ENCODE peak calls at places on chromosomes 2 and 18, in seven cellular contexts. X is NCI-H146, W is activated T-helper 1 cell treated with Interleukin-2 at 50 U/mL for 16 hours, D is germinal center, P is H54, C is AG04449, B is smooth muscle cell of the brain vasculature. Y is an unnamed sample.

GRCh38 chr2:212777020-212777491 is 238.5 kb upstream of the ERBB4 start:
- DNase-seq in X (peak; percentile 35), W (no peak), D (peak; percentile 6), P (no peak), C (no peak), B (peak; percentile 12), Y (no peak)

GRCh38 chr18:6543330-6543908 is 128.7 kb upstream of the L3MBTL4 start:
- DNase-seq in X (peak; percentile 29), W (no peak), D (peak; percentile 9), P (no peak), C (no peak), B (no peak), Y (no peak)

GRCh38 chr18:37330173-37330572 is 235.4 kb downstream of the CELF4 start:
- DNase-seq in X (no peak), W (no peak), D (no peak), P (no peak), C (no peak), B (no peak), Y (no peak)

GRCh38 chr2:156778916-156779315 is 342.7 kb downstream of the GPD2 start:
- DNase-seq in X (no peak), W (no peak), D (no peak), P (no peak), C (no peak), B (no peak), Y (no peak)

GRCh38 chr2:135230150-135230549 is 178.1 kb downstream of the RAB3GAP1 start:
- DNase-seq in X (no peak), W (no peak), D (no peak), P (no peak), C (no peak), B (no peak), Y (no peak)

GRCh38 chr2:5020451-5020850 is 671.7 kb upstream of the SOX11 start:
- DNase-seq in X (peak; percentile 77), W (no peak), D (no peak), P (no peak), C (no peak), B (no peak), Y (no peak)

GRCh38 chr18:52340466-52341378 is 725 bp downstream of the DCC start:
- DNase-seq in X (peak; percentile 48), W (no peak), D (no peak), P (no peak), C (no peak), B (no peak), Y (no peak)

GRCh38 chr2:43106767-43107527 is 119.5 kb downstream of the ZFP36L2 start:
- DNase-seq in X (no peak), W (no peak), D (peak; percentile 66), P (no peak), C (no peak), B (no peak), Y (no peak)

GRCh38 chr2:171522057-171522803 is at the start of gene CYBRD1:
- DNase-seq in X (peak; percentile 6), W (no peak), D (peak; percentile 18), P (peak; percentile 71), C (no peak), B (no peak), Y (no peak)

GRCh38 chr2:233426619-233427342 is 72.5 kb downstream of the DGKD start:
- DNase-seq in X (no peak), W (no peak), D (no peak), P (peak; percentile 58), C (peak; percentile 71), B (no peak), Y (no peak)

GRCh38 chr2:199223791-199224190 is 233.9 kb downstream of the SATB2 start:
- DNase-seq in X (no peak), W (no peak), D (no peak), P (no peak), C (no peak), B (no peak), Y (no peak)

GRCh38 chr2:56741601-56742102 is 557.9 kb downstream of the CCDC85A start:
- DNase-seq in X (no peak), W (no peak), D (no peak), P (peak; percentile 29), C (peak; percentile 86), B (peak; percentile 77), Y (no peak)

GRCh38 chr18:79926306-79926705 is 25.1 kb downstream of the SLC66A2 start:
- DNase-seq in X (no peak), W (no peak), D (no peak), P (no peak), C (no peak), B (no peak), Y (no peak)

GRCh38 chr2:64919261-64919660 is 69.9 kb upstream of the SLC1A4 start:
- DNase-seq in X (no peak), W (no peak), D (no peak), P (no peak), C (no peak), B (no peak), Y (no peak)

GRCh38 chr2:121316986-121317385 is 32.0 kb upstream of the TFCP2L1 start:
- DNase-seq in X (no peak), W (no peak), D (no peak), P (no peak), C (no peak), B (no peak), Y (no peak)

GRCh38 chr2:184598313-184599053 is at the start of gene ZNF804A:
- DNase-seq in X (peak; percentile 80), W (no peak), D (peak; percentile 85), P (peak; percentile 58), C (no peak), B (no peak), Y (no peak)

GRCh38 chr2:133569416-133569815 is 1.2 kb upstream of the NCKAP5 start:
- DNase-seq in X (no peak), W (no peak), D (no peak), P (no peak), C (no peak), B (no peak), Y (no peak)

GRCh38 chr2:15615310-15615920 is 23.7 kb downstream of the DDX1 start:
- DNase-seq in X (no peak), W (no peak), D (no peak), P (no peak), C (no peak), B (no peak), Y (no peak)

GRCh38 chr2:197137234-197137633 is 173.3 kb downstream of the ANKRD44 start:
- DNase-seq in X (no peak), W (no peak), D (no peak), P (no peak), C (no peak), B (no peak), Y (no peak)

GRCh38 chr2:47653909-47654789 is 128.8 kb upstream of the MSH6 start:
- DNase-seq in X (peak; percentile 87), W (no peak), D (no peak), P (no peak), C (no peak), B (no peak), Y (no peak)

GRCh38 chr2:196480653-196481322 is 158.7 kb upstream of the CCDC150 start:
- DNase-seq in X (no peak), W (no peak), D (no peak), P (no peak), C (no peak), B (no peak), Y (no peak)

GRCh38 chr2:191710411-191710900 is 32.5 kb downstream of the NABP1 start:
- DNase-seq in X (no peak), W (no peak), D (no peak), P (no peak), C (peak; percentile 33), B (peak; percentile 41), Y (no peak)

GRCh38 chr2:113795405-113795920 is 39.0 kb upstream of the SLC35F5 start:
- DNase-seq in X (no peak), W (no peak), D (no peak), P (no peak), C (no peak), B (no peak), Y (no peak)

GRCh38 chr2:235690082-235690808 is 196.4 kb downstream of the AGAP1 start:
- DNase-seq in X (no peak), W (no peak), D (no peak), P (no peak), C (no peak), B (no peak), Y (no peak)

GRCh38 chr2:99949530-99949929 is 192.9 kb downstream of the AFF3 start:
- DNase-seq in X (no peak), W (no peak), D (no peak), P (no peak), C (no peak), B (no peak), Y (no peak)

GRCh38 chr2:137837830-137838229 is 126.4 kb upstream of the HNMT start:
- DNase-seq in X (peak; percentile 42), W (no peak), D (no peak), P (no peak), C (no peak), B (peak; percentile 35), Y (no peak)

GRCh38 chr2:159069229-159069628 is 100.8 kb downstream of the TANC1 start:
- DNase-seq in X (no peak), W (no peak), D (no peak), P (no peak), C (no peak), B (no peak), Y (no peak)

GRCh38 chr18:13813271-13813849 is 10.6 kb upstream of the MC5R start:
- DNase-seq in X (peak; percentile 52), W (no peak), D (peak; percentile 69), P (peak; percentile 67), C (no peak), B (peak; percentile 24), Y (peak; percentile 51)

GRCh38 chr2:240322991-240323390 is 112.5 kb upstream of the GPC1 start:
- DNase-seq in X (no peak), W (no peak), D (no peak), P (no peak), C (no peak), B (no peak), Y (no peak)

GRCh38 chr2:27378096-27378808 is 2.3 kb downstream of the ZNF513 start:
- DNase-seq in X (no peak), W (no peak), D (no peak), P (no peak), C (no peak), B (no peak), Y (no peak)

GRCh38 chr2:40844353-40845277 is 392.7 kb upstream of the SLC8A1 start:
- DNase-seq in X (no peak), W (no peak), D (no peak), P (no peak), C (no peak), B (no peak), Y (no peak)

GRCh38 chr2:154425999-154426398 is 272.5 kb upstream of the KCNJ3 start:
- DNase-seq in X (no peak), W (no peak), D (no peak), P (no peak), C (no peak), B (no peak), Y (no peak)

GRCh38 chr2:128643221-128644065 is 324.8 kb upstream of the HS6ST1 start:
- DNase-seq in X (no peak), W (no peak), D (no peak), P (no peak), C (no peak), B (no peak), Y (no peak)

GRCh38 chr18:21314721-21315120 is 72.7 kb downstream of the GREB1L start:
- DNase-seq in X (no peak), W (no peak), D (no peak), P (no peak), C (no peak), B (no peak), Y (no peak)

GRCh38 chr2:43193996-43194869 is 32.2 kb downstream of the ZFP36L2 start:
- DNase-seq in X (no peak), W (no peak), D (no peak), P (no peak), C (no peak), B (no peak), Y (no peak)

GRCh38 chr2:136131484-136131960 is 13.6 kb upstream of the CXCR4 start:
- DNase-seq in X (no peak), W (peak; percentile 18), D (no peak), P (no peak), C (no peak), B (no peak), Y (no peak)

Y was measured in CD4-positive, alpha-beta T cell.